ENCODE peak calls at places on chromosomes 2 and 18, in ten cellular contexts. O is cardiac muscle cell, Y is caudate nucleus, G is esophagus muscularis mucosa, Z is H9, D is lower lobe of right lung, I is kidney, J is GM23338, T is IMR-90, X is heart left ventricle. E is an unnamed sample.

GRCh38 chr2:136423516-136423996 is 305.6 kb upstream of the CXCR4 start:
- DNase-seq in D (peak), X (peak), J (peak), Y (peak), T (peak), Z (peak), G (peak), I (peak), O (peak), E (peak)

GRCh38 chr2:51085679-51086078 is 53.7 kb upstream of the NRXN1 start:
- DNase-seq in J (no peak), Y (no peak), T (no peak), X (no peak), G (no peak), I (no peak), D (no peak), O (no peak), Z (no peak), E (no peak)

GRCh38 chr2:157267476-157267875 is 10.0 kb downstream of the GALNT5 start:
- DNase-seq in X (no peak), G (no peak), O (no peak), I (no peak), J (no peak), Y (no peak), D (no peak), Z (no peak), T (no peak), E (no peak)

GRCh38 chr2:226423498-226423960 is 376.1 kb downstream of the IRS1 start:
- DNase-seq in Z (no peak), X (no peak), I (no peak), J (no peak), G (peak), D (peak), Y (peak), O (no peak), T (peak), E (no peak)

GRCh38 chr2:84458436-84459027 is 548 bp downstream of the SUCLG1 start:
- DNase-seq in Z (no peak), O (peak), X (peak), G (no peak), Y (no peak), I (no peak), J (no peak), D (no peak), T (peak), E (no peak)

GRCh38 chr18:44837491-44838185 is 156.9 kb downstream of the SETBP1 start:
- DNase-seq in G (no peak), D (no peak), O (no peak), T (peak), Z (no peak), J (no peak), I (no peak), X (no peak), Y (no peak), E (no peak)

GRCh38 chr2:214103199-214104001 is 307.5 kb upstream of the VWC2L start:
- DNase-seq in I (no peak), O (no peak), J (no peak), Y (no peak), Z (no peak), G (no peak), X (no peak), D (no peak), T (peak), E (no peak)

GRCh38 chr2:26982102-26982742 is 11.8 kb downstream of the MAPRE3 start:
- DNase-seq in Y (no peak), I (no peak), X (peak), O (peak), J (peak), G (peak), D (peak), T (peak), Z (peak), E (peak)

GRCh38 chr2:159982842-159983785 is 79.3 kb downstream of the PLA2R1 start:
- DNase-seq in Z (no peak), Y (no peak), D (no peak), T (peak), O (no peak), I (no peak), G (no peak), J (peak), X (no peak), E (no peak)

GRCh38 chr2:23588788-23589187 is 203.8 kb downstream of the KLHL29 start:
- DNase-seq in X (no peak), Z (no peak), O (no peak), I (peak), J (no peak), G (no peak), T (peak), D (no peak), Y (no peak), E (no peak)

GRCh38 chr2:179338681-179339080 is 74.0 kb upstream of the SESTD1 start:
- DNase-seq in T (peak), Z (no peak), X (no peak), I (no peak), Y (no peak), J (no peak), O (no peak), D (no peak), G (no peak), E (no peak)

GRCh38 chr2:141331127-141331526 is 799.7 kb downstream of the LRP1B start:
- DNase-seq in T (peak), I (no peak), Y (no peak), G (no peak), O (no peak), X (no peak), D (no peak), J (no peak), Z (no peak), E (no peak)

GRCh38 chr2:68319397-68320117 is at the start of gene CNRIP1:
- DNase-seq in I (peak), Y (peak), D (peak), T (peak), G (peak), J (no peak), O (peak), X (peak), Z (peak), E (peak)

GRCh38 chr2:68766378-68766845 is 31.8 kb downstream of the ARHGAP25 start:
- DNase-seq in Y (no peak), D (peak), O (peak), X (no peak), T (peak), J (no peak), Z (no peak), I (no peak), G (peak), E (peak)

GRCh38 chr2:157404363-157404762 is 39.5 kb downstream of the CYTIP start:
- DNase-seq in Z (no peak), D (peak), O (no peak), X (no peak), I (no peak), T (no peak), J (no peak), Y (no peak), G (no peak), E (no peak)

GRCh38 chr2:74778381-74779371 is 55.3 kb upstream of the HK2 start:
- DNase-seq in D (no peak), Z (peak), X (no peak), J (peak), O (peak), G (no peak), Y (no peak), I (no peak), T (peak), E (no peak)

GRCh38 chr2:50712569-50712968 is 319.4 kb downstream of the NRXN1 start:
- DNase-seq in T (no peak), Z (no peak), X (no peak), G (no peak), O (no peak), Y (no peak), I (no peak), J (no peak), D (no peak), E (no peak)

GRCh38 chr2:11305958-11306357 is 38.5 kb downstream of the ROCK2 start:
- DNase-seq in O (no peak), Y (no peak), Z (no peak), X (no peak), D (no peak), J (no peak), I (no peak), T (peak), G (no peak), E (no peak)

GRCh38 chr2:160126315-160126714 is 63.9 kb upstream of the PLA2R1 start:
- DNase-seq in J (no peak), X (no peak), Y (no peak), O (no peak), D (no peak), T (no peak), Z (no peak), I (no peak), G (no peak), E (no peak)

GRCh38 chr2:45882707-45883106 is 231.2 kb downstream of the PRKCE start:
- DNase-seq in J (no peak), O (peak), G (no peak), T (no peak), Y (no peak), I (no peak), D (no peak), X (peak), Z (no peak), E (peak)

GRCh38 chr2:191565647-191566198 is 112.2 kb upstream of the NABP1 start:
- DNase-seq in G (peak), O (no peak), T (no peak), D (no peak), Y (no peak), J (no peak), X (no peak), I (no peak), Z (no peak), E (no peak)

GRCh38 chr2:161486111-161486510 is 70.0 kb downstream of the TBR1 start:
- DNase-seq in T (peak), I (no peak), J (no peak), Z (no peak), O (no peak), Y (no peak), G (no peak), D (no peak), X (no peak), E (no peak)

GRCh38 chr2:157853211-157853610 is 22.9 kb downstream of the ACVR1 start:
- DNase-seq in Y (no peak), D (no peak), J (no peak), G (no peak), X (no peak), I (no peak), O (no peak), Z (no peak), T (no peak), E (no peak)

GRCh38 chr2:205934443-205934842 is 151.5 kb downstream of the INO80D start:
- DNase-seq in Z (no peak), D (no peak), X (no peak), G (no peak), T (no peak), I (no peak), O (no peak), Y (no peak), J (peak), E (no peak)

GRCh38 chr2:180604077-180604476 is 376.3 kb upstream of the UBE2E3 start:
- DNase-seq in J (peak), Y (no peak), X (no peak), Z (no peak), I (no peak), G (no peak), O (no peak), D (no peak), T (peak), E (no peak)

GRCh38 chr2:175676813-175677212 is 325.3 kb downstream of the LNPK start:
- DNase-seq in Y (no peak), J (peak), O (no peak), X (no peak), D (no peak), I (no peak), Z (no peak), T (no peak), G (no peak), E (no peak)

GRCh38 chr2:3536682-3537632 is 17.6 kb upstream of the ADI1 start:
- DNase-seq in J (peak), G (no peak), I (peak), D (no peak), T (peak), Z (peak), Y (no peak), X (peak), O (no peak), E (peak)

GRCh38 chr2:62774555-62775366 is 69.2 kb downstream of the EHBP1 start:
- DNase-seq in O (peak), Y (no peak), Z (no peak), T (peak), G (no peak), X (no peak), D (no peak), J (peak), I (no peak), E (peak)

GRCh38 chr2:120783371-120783791 is 47.7 kb downstream of the GLI2 start:
- DNase-seq in X (no peak), O (no peak), I (no peak), D (no peak), Y (no peak), T (peak), Z (no peak), J (peak), G (no peak), E (no peak)
- H3K27ac ChIP-seq in X (no peak), O (no peak), I (no peak), D (no peak), Y (no peak), T (no peak), Z (no peak), J (peak), G (no peak), E (no peak)

GRCh38 chr18:77061946-77062517 is 70.6 kb downstream of the MBP start:
- DNase-seq in I (no peak), X (no peak), D (peak), O (no peak), G (no peak), Y (no peak), Z (peak), J (peak), T (no peak), E (no peak)
- H3K27ac ChIP-seq in I (no peak), X (peak), D (peak), O (no peak), G (peak), Y (no peak), Z (no peak), J (no peak), T (peak), E (peak)

GRCh38 chr2:237290249-237290648 is 123.7 kb downstream of the COL6A3 start:
- DNase-seq in J (no peak), X (peak), D (peak), G (peak), T (peak), Y (no peak), I (peak), O (no peak), Z (no peak), E (peak)
- H3K27ac ChIP-seq in J (no peak), X (peak), D (peak), G (peak), T (peak), Y (no peak), I (no peak), O (no peak), Z (no peak), E (peak)

GRCh38 chr2:30239308-30240161 is 8.2 kb downstream of the LBH start:
- DNase-seq in Z (peak), Y (peak), I (peak), J (peak), O (peak), D (peak), G (no peak), T (peak), X (peak), E (peak)

GRCh38 chr2:30235859-30236535 is 4.7 kb downstream of the LBH start:
- DNase-seq in I (no peak), Z (peak), X (no peak), J (no peak), T (no peak), G (no peak), O (no peak), D (no peak), Y (no peak), E (no peak)

GRCh38 chr2:30238143-30238800 is 6.9 kb downstream of the LBH start:
- DNase-seq in I (no peak), T (no peak), X (no peak), Y (no peak), O (no peak), Z (peak), G (no peak), J (peak), D (no peak), E (no peak)

GRCh38 chr2:30236591-30237245 is 5.4 kb downstream of the LBH start:
- DNase-seq in J (no peak), D (no peak), X (no peak), Z (peak), G (no peak), I (no peak), O (peak), T (no peak), Y (no peak), E (no peak)

GRCh38 chr2:30237346-30238142 is 6.2 kb downstream of the LBH start:
- DNase-seq in J (no peak), X (no peak), T (no peak), O (no peak), Z (peak), G (no peak), D (no peak), Y (no peak), I (no peak), E (no peak)
- H3K27ac ChIP-seq in J (no peak), X (peak), T (peak), O (peak), Z (no peak), G (peak), D (peak), Y (no peak), I (peak), E (peak)

E was measured in ovary.